ENCODE peak calls at places on chromosome 6, in six cellular contexts. O, H, Q, M, P and U are unnamed samples.

GRCh38 chr6:128560966-128561365 is 40.6 kb upstream of the PTPRK start:
- DNase-seq in M (no peak), P (no peak), O (no peak), Q (no peak), H (no peak), U (no peak)

GRCh38 chr6:134379086-134379485 is 61.2 kb upstream of the SGK1 start:
- DNase-seq in H (no peak), P (no peak), Q (no peak), O (no peak), M (peak; percentile 60), U (no peak)

GRCh38 chr6:11179088-11179977 is 53.1 kb downstream of the NEDD9 start:
- DNase-seq in P (no peak), H (no peak), M (no peak), Q (no peak), O (no peak), U (no peak)

GRCh38 chr6:106199331-106199730 is 113.2 kb downstream of the PRDM1 start:
- DNase-seq in H (no peak), P (no peak), M (no peak), O (peak; percentile 79), Q (no peak), U (no peak)

GRCh38 chr6:127518710-127519468 is at the start of gene MTCL3:
- DNase-seq in H (no peak), P (no peak), O (peak; percentile 25), Q (no peak), M (no peak), U (no peak)

GRCh38 chr6:14074723-14075503 is 42.7 kb upstream of the CD83 start:
- DNase-seq in M (no peak), P (no peak), H (peak; percentile 50), Q (no peak), O (peak; percentile 67), U (no peak)

GRCh38 chr6:42402184-42402583 is 49.5 kb downstream of the TRERF1 start:
- DNase-seq in Q (no peak), H (peak; percentile 35), M (no peak), P (no peak), O (peak; percentile 69), U (no peak)

GRCh38 chr6:40928302-40928701 is 110.7 kb downstream of the UNC5CL start:
- DNase-seq in Q (no peak), M (no peak), O (no peak), P (no peak), H (no peak), U (no peak)

GRCh38 chr6:99344289-99344688 is 5.2 kb downstream of the FAXC start:
- DNase-seq in M (no peak), H (no peak), P (no peak), O (peak; percentile 45), Q (no peak), U (no peak)

GRCh38 chr6:45423111-45423900 is 45.6 kb upstream of the SUPT3H start:
- DNase-seq in M (peak; percentile 63), H (no peak), O (peak; percentile 73), P (no peak), Q (peak; percentile 38), U (no peak)
- H3K27me3 ChIP-seq in M (peaks cover 41% of the 10 kb centered on the region), H (peaks cover 7% of the 10 kb centered on the region), O (no peaks in the 10 kb centered on the region), P (peaks cover 69% of the 10 kb centered on the region), Q (peaks cover 13% of the 10 kb centered on the region), U (no peaks in the 10 kb centered on the region)

GRCh38 chr6:21265264-21266044 is 328.1 kb upstream of the SOX4 start:
- DNase-seq in P (no peak), Q (no peak), M (no peak), O (no peak), H (no peak), U (peak; percentile 7)

GRCh38 chr6:21271431-21272155 is 322.0 kb upstream of the SOX4 start:
- DNase-seq in M (no peak), O (no peak), Q (no peak), P (no peak), H (no peak), U (no peak)

GRCh38 chr6:21273451-21273850 is 320.1 kb upstream of the SOX4 start:
- DNase-seq in P (no peak), M (no peak), O (no peak), Q (no peak), H (no peak), U (no peak)

DNA sequence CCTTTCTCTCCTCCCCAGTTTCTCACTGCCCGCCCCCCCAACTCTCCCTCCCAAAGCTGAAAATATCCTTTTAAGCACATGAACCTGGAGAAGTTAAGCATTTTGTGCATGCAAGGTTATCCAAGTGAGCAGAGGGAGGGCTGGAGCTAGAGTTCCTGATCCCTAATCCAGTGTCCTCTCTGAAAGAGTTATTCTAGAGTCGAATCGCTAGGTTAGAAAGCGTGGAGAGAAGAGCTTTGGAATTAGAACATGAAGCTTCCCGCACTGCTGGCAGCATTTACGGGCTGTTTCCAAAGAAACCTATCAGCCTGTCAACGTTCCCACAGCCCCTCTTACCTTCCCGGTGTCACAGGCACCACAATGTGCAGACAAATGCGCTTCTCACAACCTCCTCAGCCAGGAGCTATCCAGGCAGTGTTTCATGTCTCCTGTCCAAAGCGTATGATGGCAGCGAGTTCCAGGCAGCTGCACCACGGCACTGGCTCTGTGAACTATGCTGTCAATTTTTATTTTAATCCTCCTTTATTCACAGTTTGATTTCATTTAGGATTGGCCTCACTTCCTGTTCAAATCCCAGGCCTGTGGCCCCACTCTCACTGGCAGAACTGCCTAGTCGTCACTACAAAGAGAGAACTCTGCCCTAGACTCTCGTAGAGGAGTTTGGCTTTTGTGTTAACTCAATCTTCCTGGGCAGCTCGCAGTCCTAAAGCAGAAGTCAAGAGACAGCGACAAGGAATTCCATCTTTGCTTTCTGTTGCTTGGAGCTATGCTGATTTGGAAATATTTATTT is 322.9 kb upstream of the SOX4 start:
- DNase-seq in P (no peak), M (no peak), O (no peak), H (no peak), Q (no peak), U (no peak)
- H3K4me3 ChIP-seq in P (no peak overlapping the region), M (no peak overlapping the region), O (peak overlapping the region; percentile 13), H (no peak overlapping the region), Q (no peak overlapping the region), U (no peak overlapping the region)

GRCh38 chr6:130943738-130944137 is 116.5 kb downstream of the SMLR1 start:
- DNase-seq in O (no peak), H (no peak), P (no peak), Q (no peak), M (no peak), U (no peak)
- H3K27me3 ChIP-seq in O (no peaks in the 10 kb centered on the region), H (no peaks in the 10 kb centered on the region), P (no peaks in the 10 kb centered on the region), Q (no peaks in the 10 kb centered on the region), M (no peaks in the 10 kb centered on the region), U (no peaks in the 10 kb centered on the region)

GRCh38 chr6:138546733-138547185 is 47.5 kb upstream of the NHSL1 start:
- DNase-seq in H (no peak), M (no peak), O (no peak), Q (no peak), P (no peak), U (no peak)
- H3K4me3 ChIP-seq in H (no peak overlapping the region), M (no peak overlapping the region), O (no peak overlapping the region), Q (no peak overlapping the region), P (no peak overlapping the region), U (no peak overlapping the region)

DNA sequence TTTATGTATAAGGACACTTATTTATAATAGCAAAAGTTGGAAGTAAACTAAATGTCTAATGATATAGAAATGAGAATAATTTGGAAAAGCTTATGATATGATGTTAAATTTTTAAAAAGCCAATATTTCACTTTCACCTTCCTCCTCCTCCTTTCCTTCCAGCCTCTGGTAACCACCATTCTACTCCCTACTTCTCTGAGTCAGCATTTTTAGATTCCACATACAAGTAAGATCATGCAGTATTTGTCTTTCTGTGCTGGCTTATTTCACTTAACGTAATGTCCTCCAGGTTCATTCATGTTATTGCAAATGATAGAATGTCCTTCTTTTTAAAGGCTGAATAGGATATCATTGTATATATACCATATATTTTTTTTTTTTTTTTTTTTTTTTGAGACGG is 180.2 kb downstream of the RNF144B start:
- DNase-seq in H (no peak), P (no peak), Q (no peak), M (no peak), O (no peak), U (no peak)
- H3K27me3 ChIP-seq in H (no peaks in the 10 kb centered on the region), P (peaks cover 12% of the 10 kb centered on the region), Q (no peaks in the 10 kb centered on the region), M (no peaks in the 10 kb centered on the region), O (no peaks in the 10 kb centered on the region), U (no peaks in the 10 kb centered on the region)

GRCh38 chr6:136173519-136174507 is 76.3 kb downstream of the MTFR2 start:
- DNase-seq in Q (no peak), P (no peak), M (no peak), H (no peak), O (no peak), U (no peak)

GRCh38 chr6:136178749-136179148 is 71.4 kb downstream of the MTFR2 start:
- DNase-seq in H (no peak), M (no peak), P (no peak), O (no peak), Q (no peak), U (no peak)

GRCh38 chr6:136171207-136171606 is 78.9 kb downstream of the MTFR2 start:
- DNase-seq in P (no peak), M (no peak), H (no peak), O (no peak), Q (no peak), U (no peak)

GRCh38 chr6:136175873-136176272 is 74.2 kb downstream of the MTFR2 start:
- DNase-seq in H (no peak), P (no peak), M (no peak), O (no peak), Q (no peak), U (no peak)

DNA sequence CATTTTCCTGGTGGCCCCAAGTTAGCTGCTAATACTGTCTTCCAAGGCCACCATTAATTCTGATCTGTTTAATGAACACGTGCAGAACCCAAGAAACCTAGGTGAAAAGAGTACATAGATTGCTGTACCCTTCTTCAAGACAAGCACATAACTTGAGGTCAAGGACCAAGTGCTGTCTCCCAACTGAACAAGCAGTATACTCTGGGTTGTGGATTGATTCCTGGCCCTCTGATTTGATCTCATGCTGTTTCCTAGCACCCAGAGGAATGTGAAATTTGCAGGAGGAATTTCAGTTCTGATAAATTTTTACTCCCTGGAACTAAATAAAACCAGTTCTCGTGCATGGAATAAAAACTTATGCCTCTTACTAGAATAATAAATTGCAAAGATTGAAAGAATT is 75.6 kb downstream of the MTFR2 start:
- DNase-seq in O (no peak), P (no peak), Q (no peak), H (no peak), M (no peak), U (no peak)
- H3K4me3 ChIP-seq in O (no peak overlapping the region), P (no peak overlapping the region), Q (no peak overlapping the region), H (no peak overlapping the region), M (no peak overlapping the region), U (no peak overlapping the region)